ENCODE peak calls at places on chromosomes 13 and 19, in ten cellular contexts. M, F, C, V, Z, R, L, W, E and P are unnamed samples.

GRCh38 chr13:44819245-44819644 is 170.0 kb downstream of the NUFIP1 start:
- DNase-seq in C (no peak), M (no peak), E (no peak), F (peak), L (no peak), Z (no peak), W (no peak), R (no peak), V (peak), P (no peak)

GRCh38 chr19:57850553-57851017 is 926 bp downstream of the ZNF587 start:
- DNase-seq in R (no peak), L (no peak), W (no peak), F (peak), Z (no peak), E (no peak), C (no peak), M (no peak), V (peak), P (no peak)

GRCh38 chr13:28380319-28380718 is 114.6 kb downstream of the FLT1 start:
- DNase-seq in C (no peak), R (no peak), F (no peak), W (no peak), E (no peak), Z (no peak), M (no peak), V (no peak), L (no peak), P (no peak)

GRCh38 chr13:63948045-63948444 is 2532.4 kb upstream of the PCDH20 start:
- DNase-seq in W (no peak), Z (no peak), E (no peak), R (no peak), V (no peak), C (no peak), L (no peak), M (no peak), F (no peak), P (no peak)

GRCh38 chr19:48989701-48990291 is 3.3 kb downstream of the GYS1 start:
- DNase-seq in E (no peak), C (no peak), R (no peak), V (no peak), Z (peak), F (no peak), M (no peak), L (peak), W (no peak), P (peak)

GRCh38 chr19:3151563-3152430 is 16.0 kb downstream of the GNA15 start:
- DNase-seq in C (no peak), Z (no peak), W (no peak), E (no peak), V (no peak), F (no peak), M (no peak), L (no peak), R (no peak), P (no peak)

GRCh38 chr13:28531195-28531955 is 36.4 kb upstream of the FLT1 start:
- DNase-seq in Z (peak), E (no peak), F (peak), W (no peak), L (no peak), V (no peak), R (no peak), C (peak), M (no peak), P (peak)

GRCh38 chr13:48161530-48162179 is 66.8 kb upstream of the MED4 start:
- DNase-seq in R (no peak), W (peak), F (no peak), E (no peak), Z (peak), L (no peak), M (no peak), C (peak), V (no peak), P (peak)

GRCh38 chr19:33535176-33535575 is 13.6 kb upstream of the PEPD start:
- DNase-seq in F (peak), W (no peak), L (no peak), V (peak), R (no peak), Z (no peak), C (no peak), E (no peak), M (peak), P (no peak)

GRCh38 chr19:35262101-35262761 is 6.5 kb upstream of the USF2 start:
- DNase-seq in R (no peak), C (peak), M (no peak), W (peak), V (no peak), Z (no peak), L (no peak), E (no peak), F (no peak), P (no peak)

GRCh38 chr13:111328803-111329410 is 8.5 kb downstream of the TEX29 start:
- DNase-seq in M (no peak), W (no peak), R (no peak), C (no peak), Z (no peak), V (no peak), E (no peak), L (no peak), F (no peak), P (no peak)

GRCh38 chr13:48160879-48161278 is 66.0 kb upstream of the MED4 start:
- DNase-seq in E (no peak), Z (peak), F (peak), M (peak), V (no peak), L (no peak), W (no peak), R (no peak), C (no peak), P (peak)

GRCh38 chr19:927044-927706 is 1.3 kb downstream of the ARID3A start:
- DNase-seq in M (no peak), L (no peak), V (no peak), F (peak), C (peak), W (peak), R (no peak), E (peak), Z (peak), P (peak)

GRCh38 chr19:48968179-48968661 is 3.1 kb downstream of the FTL start:
- DNase-seq in E (no peak), Z (no peak), W (no peak), L (no peak), M (no peak), V (no peak), F (peak), C (no peak), R (no peak), P (no peak)

GRCh38 chr13:33261426-33262068 is 24.0 kb downstream of the STARD13 start:
- DNase-seq in R (no peak), F (no peak), V (no peak), E (no peak), M (no peak), W (no peak), Z (no peak), C (no peak), L (no peak), P (no peak)

GRCh38 chr19:45130888-45131615 is 29.7 kb downstream of the NKPD1 start:
- DNase-seq in R (no peak), W (no peak), F (no peak), C (peak), L (no peak), V (peak), M (no peak), Z (no peak), E (no peak), P (no peak)

GRCh38 chr13:114203536-114203935 is 24.5 kb downstream of the CFAP97D2 start:
- DNase-seq in R (peak), F (no peak), L (no peak), M (no peak), W (no peak), V (no peak), E (no peak), C (no peak), Z (no peak), P (no peak)

GRCh38 chr13:66809496-66809895 is 420.6 kb downstream of the PCDH9 start:
- DNase-seq in V (no peak), F (no peak), E (no peak), L (no peak), M (no peak), C (no peak), W (no peak), R (no peak), Z (no peak), P (no peak)

GRCh38 chr19:9986787-9987281 is 23.5 kb downstream of the COL5A3 start:
- DNase-seq in Z (peak), E (peak), M (no peak), C (no peak), R (no peak), F (peak), W (peak), V (no peak), L (peak), P (peak)

GRCh38 chr13:43238341-43239083 is 215.1 kb downstream of the DNAJC15 start:
- DNase-seq in F (no peak), W (no peak), C (no peak), L (no peak), M (no peak), V (no peak), E (no peak), Z (no peak), R (no peak), P (no peak)

GRCh38 chr19:45484273-45484945 is 12.4 kb downstream of the RTN2 start:
- DNase-seq in Z (no peak), W (no peak), R (no peak), F (peak), M (no peak), E (peak), V (no peak), C (no peak), L (no peak), P (no peak)

GRCh38 chr13:73167046-73167820 is 108.4 kb downstream of the KLF5 start:
- DNase-seq in C (no peak), E (no peak), W (no peak), M (no peak), Z (no peak), F (peak), R (no peak), V (peak), L (no peak), P (no peak)

GRCh38 chr13:101626925-101627555 is 174.6 kb downstream of the ITGBL1 start:
- DNase-seq in Z (no peak), C (no peak), M (no peak), V (no peak), F (no peak), E (no peak), W (no peak), L (no peak), R (no peak), P (no peak)

GRCh38 chr19:12095111-12095790 is 30.7 kb downstream of the ZNF844 start:
- DNase-seq in E (no peak), R (no peak), F (peak), Z (no peak), L (no peak), W (no peak), V (no peak), M (no peak), C (no peak), P (no peak)

GRCh38 chr19:5170329-5170745 is 170.3 kb downstream of the PTPRS start:
- DNase-seq in Z (no peak), W (no peak), E (no peak), V (no peak), L (no peak), C (peak), M (no peak), F (no peak), R (peak), P (peak)

GRCh38 chr13:104773775-104774174 is 1707.6 kb upstream of the SLC10A2 start:
- DNase-seq in V (peak), Z (no peak), W (no peak), E (no peak), M (no peak), L (peak), C (no peak), F (peak), R (no peak), P (no peak)

GRCh38 chr19:7874080-7874856 is at the start of gene PRR36:
- DNase-seq in F (no peak), W (no peak), C (no peak), E (peak), V (peak), Z (no peak), M (no peak), L (no peak), R (no peak), P (no peak)

GRCh38 chr19:48271531-48272151 is 1.8 kb downstream of the ZNF114 start:
- DNase-seq in E (no peak), L (no peak), Z (peak), R (no peak), M (no peak), W (no peak), C (peak), F (peak), V (peak), P (peak)

DNA sequence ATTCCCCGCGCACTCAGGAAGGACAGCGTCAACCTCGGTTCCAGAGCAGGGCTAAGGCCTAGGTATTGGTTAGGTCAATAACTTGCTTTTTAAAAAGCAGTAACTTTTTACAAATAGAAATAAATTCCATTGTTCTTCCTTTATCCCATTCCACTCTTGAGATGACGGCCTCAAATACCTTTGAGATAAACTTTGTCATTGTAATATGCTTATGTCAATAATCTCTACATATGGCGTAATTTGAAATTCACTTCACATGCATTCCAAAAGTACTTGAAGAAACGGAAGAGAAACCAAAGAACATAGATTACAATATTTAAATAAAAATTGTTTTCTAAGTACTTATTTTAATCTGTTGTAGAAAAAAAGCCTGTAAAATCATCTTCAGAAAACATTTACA is 11.4 kb downstream of the ZNF160 start:
- DNase-seq in L (no peak), W (no peak), M (no peak), E (no peak), V (no peak), R (no peak), F (no peak), C (no peak), Z (no peak), P (no peak)
- H3K4me3 ChIP-seq in L (no peak), W (no peak), M (no peak), E (no peak), V (no peak), R (no peak), F (no peak), C (no peak), Z (no peak), P (no peak)

GRCh38 chr19:32041681-32042292 is 303.6 kb upstream of the ZNF507 start:
- DNase-seq in V (no peak), C (peak), Z (peak), E (peak), R (no peak), F (peak), W (no peak), M (no peak), L (no peak), P (peak)
- H3K4me3 ChIP-seq in V (no peak), C (peak), Z (no peak), E (peak), R (no peak), F (peak), W (peak), M (no peak), L (no peak), P (peak)

GRCh38 chr19:41376998-41377365 is 649 bp downstream of the TMEM91 start:
- DNase-seq in F (no peak), E (no peak), V (no peak), R (no peak), Z (no peak), L (no peak), M (no peak), C (no peak), W (no peak), P (no peak)
- H3K4me3 ChIP-seq in F (peak), E (peak), V (no peak), R (peak), Z (peak), L (peak), M (peak), C (peak), W (peak), P (peak)

DNA sequence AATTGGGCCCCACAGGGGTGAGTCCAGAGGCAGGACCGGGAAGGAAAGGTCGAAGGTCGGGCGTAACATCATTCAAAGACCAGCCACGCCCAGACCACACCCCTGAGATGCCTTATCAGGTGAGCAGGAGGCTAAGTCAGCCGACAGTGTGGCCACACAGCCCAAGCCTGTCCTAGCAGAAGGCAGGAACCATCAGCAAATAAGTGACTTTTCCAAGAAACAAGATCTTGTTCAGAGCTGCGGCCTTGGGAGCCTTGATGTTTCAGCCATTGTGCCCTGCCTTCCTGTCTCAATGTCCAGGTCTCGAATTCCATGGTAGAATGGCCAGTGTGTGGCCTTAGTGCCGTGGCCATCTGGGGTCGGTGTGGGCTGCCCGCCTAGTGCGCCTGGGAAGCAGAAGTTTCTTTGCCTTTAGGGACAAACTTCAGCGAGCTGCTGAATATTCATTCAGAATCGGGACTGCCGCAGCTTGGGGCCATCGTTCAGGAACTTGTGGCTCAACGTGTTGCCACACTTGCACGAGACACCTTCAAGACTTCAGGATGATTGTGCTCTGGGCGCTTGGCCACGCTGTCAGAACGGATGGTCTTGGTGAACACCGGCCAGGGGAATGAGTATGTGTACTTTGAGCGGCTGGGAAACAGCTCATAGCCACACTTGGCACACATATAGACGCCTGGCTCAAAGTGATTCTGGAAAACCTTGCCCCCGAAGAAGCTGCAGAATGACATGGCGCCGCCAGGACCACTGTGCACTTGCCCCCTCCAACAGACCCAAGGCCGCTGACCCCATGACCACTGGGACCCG is 6.1 kb upstream of the IFNL4 start:
- DNase-seq in L (no peak), V (no peak), R (no peak), F (no peak), Z (no peak), W (no peak), C (no peak), M (no peak), E (no peak), P (no peak)
- H3K4me3 ChIP-seq in L (no peak), V (no peak), R (no peak), F (no peak), Z (no peak), W (no peak), C (no peak), M (no peak), E (no peak), P (no peak)

GRCh38 chr19:19409235-19410030 is 4.0 kb downstream of the GATAD2A start:
- DNase-seq in M (no peak), C (no peak), V (peak), F (no peak), W (no peak), Z (no peak), L (no peak), E (no peak), R (no peak), P (no peak)
- H3K4me3 ChIP-seq in M (no peak), C (no peak), V (no peak), F (no peak), W (no peak), Z (no peak), L (no peak), E (no peak), R (no peak), P (no peak)

GRCh38 chr13:51643882-51644281 is 59.6 kb downstream of the WDFY2 start:
- DNase-seq in L (peak), C (no peak), Z (no peak), R (no peak), V (peak), M (peak), F (peak), E (no peak), W (no peak), P (no peak)
- H3K4me3 ChIP-seq in L (no peak), C (no peak), Z (no peak), R (no peak), V (peak), M (no peak), F (no peak), E (no peak), W (no peak), P (no peak)

GRCh38 chr19:32349724-32350475 is 4.5 kb downstream of the ZNF507 start:
- DNase-seq in E (no peak), C (no peak), M (no peak), W (no peak), V (peak), R (no peak), F (no peak), Z (no peak), L (no peak), P (no peak)

GRCh38 chr19:32350492-32350891 is 5.1 kb downstream of the ZNF507 start:
- DNase-seq in V (peak), W (no peak), L (no peak), C (no peak), Z (no peak), F (no peak), E (no peak), M (no peak), R (no peak), P (no peak)

GRCh38 chr19:32345261-32346207 is at the start of gene ZNF507:
- DNase-seq in M (no peak), W (peak), R (peak), Z (peak), E (peak), V (peak), L (no peak), F (peak), C (peak), P (peak)

GRCh38 chr19:32343550-32344262 is 1.7 kb upstream of the ZNF507 start:
- DNase-seq in F (peak), R (no peak), V (peak), C (no peak), Z (no peak), M (no peak), W (no peak), L (no peak), E (no peak), P (no peak)

GRCh38 chr19:32346901-32347300 is 1.5 kb downstream of the ZNF507 start:
- DNase-seq in Z (no peak), F (no peak), E (no peak), C (no peak), L (no peak), W (no peak), R (no peak), V (no peak), M (no peak), P (no peak)
- H3K4me3 ChIP-seq in Z (peak), F (peak), E (peak), C (peak), L (peak), W (peak), R (peak), V (peak), M (no peak), P (no peak)

GRCh38 chr19:30225615-30226463 is 146.3 kb upstream of the ZNF536 start:
- DNase-seq in V (no peak), M (no peak), F (no peak), R (no peak), Z (no peak), E (no peak), W (peak), L (no peak), C (no peak), P (no peak)

GRCh38 chr19:30224689-30225606 is 147.2 kb upstream of the ZNF536 start:
- DNase-seq in L (no peak), F (peak), C (peak), R (no peak), E (no peak), Z (no peak), V (no peak), W (peak), M (no peak), P (no peak)

GRCh38 chr19:30227071-30227621 is 145.0 kb upstream of the ZNF536 start:
- DNase-seq in Z (no peak), R (no peak), F (no peak), L (no peak), E (no peak), W (peak), C (peak), V (no peak), M (no peak), P (no peak)

GRCh38 chr19:30227661-30228112 is 144.5 kb upstream of the ZNF536 start:
- DNase-seq in L (no peak), C (peak), V (no peak), Z (peak), R (no peak), W (peak), M (no peak), E (no peak), F (peak), P (peak)

DNA sequence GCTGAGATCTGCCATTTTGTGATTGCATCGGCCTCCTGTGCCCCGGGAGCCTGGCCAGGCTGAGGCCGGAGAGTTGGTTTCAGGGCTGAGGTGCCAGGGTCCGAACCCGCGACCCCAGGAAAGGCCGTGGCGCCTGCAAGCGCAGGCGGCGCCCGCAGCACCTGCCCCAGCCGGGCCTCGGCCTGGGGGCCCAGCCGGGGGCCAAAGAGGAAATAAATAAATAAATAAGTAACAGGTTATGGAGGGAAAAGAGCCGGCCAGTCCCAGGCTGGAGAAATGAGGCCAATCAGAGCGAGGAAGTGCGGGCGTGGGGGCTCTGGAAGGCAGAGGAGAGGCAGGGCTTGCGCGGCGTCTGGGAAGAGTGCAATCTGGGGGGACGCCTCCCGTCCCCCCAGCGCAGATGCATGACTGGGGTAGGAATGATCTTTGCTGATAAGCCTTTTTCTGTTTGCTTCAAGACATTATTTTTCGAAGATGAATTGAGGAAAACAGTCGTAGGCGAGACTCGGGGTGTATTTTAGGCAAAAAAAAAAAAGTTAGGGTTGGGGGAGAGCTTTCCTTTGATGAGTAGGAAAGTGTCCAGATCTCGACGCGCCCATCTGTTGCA is 145.6 kb upstream of the ZNF536 start:
- DNase-seq in R (no peak), E (no peak), Z (no peak), L (no peak), C (peak), V (no peak), W (no peak), F (no peak), M (no peak), P (no peak)
- H3K4me3 ChIP-seq in R (peak), E (peak), Z (peak), L (peak), C (peak), V (no peak), W (peak), F (peak), M (peak), P (peak)